ENCODE peak calls at places on chromosomes 2 and 18, in six cellular contexts. O, F, I, Y, T and L are unnamed samples.

GRCh38 chr2:238636269-238637073 is 209.7 kb downstream of the ASB1 start:
- DNase-seq in Y (peak), O (no peak), T (no peak), I (peak), F (no peak), L (no peak)

GRCh38 chr2:69720404-69720803 is 21.5 kb upstream of the ANXA4 start:
- DNase-seq in I (no peak), Y (no peak), O (no peak), T (no peak), F (no peak), L (no peak)

GRCh38 chr2:199851499-199851816 is 466 bp upstream of the FTCDNL1 start:
- DNase-seq in T (no peak), F (no peak), O (no peak), Y (no peak), I (no peak), L (no peak)

GRCh38 chr2:200336980-200337615 is 30.6 kb downstream of the SPATS2L start:
- DNase-seq in T (no peak), O (no peak), Y (peak), I (peak), F (no peak), L (no peak)

GRCh38 chr18:24273596-24273995 is 124.0 kb downstream of the OSBPL1A start:
- DNase-seq in I (no peak), F (no peak), Y (no peak), O (no peak), T (no peak), L (no peak)

GRCh38 chr2:118539290-118539689 is 308.2 kb downstream of the EN1 start:
- DNase-seq in T (no peak), Y (peak), I (no peak), F (no peak), O (no peak), L (no peak)

GRCh38 chr2:10591207-10591606 is 98.6 kb downstream of the NOL10 start:
- DNase-seq in F (no peak), O (no peak), I (no peak), T (no peak), Y (no peak), L (no peak)

GRCh38 chr18:13137041-13137938 is 81.3 kb upstream of the LDLRAD4 start:
- DNase-seq in O (peak), F (no peak), T (peak), Y (peak), I (no peak), L (no peak)

GRCh38 chr2:150589760-150590159 is 102.3 kb upstream of the RND3 start:
- DNase-seq in O (no peak), T (no peak), I (no peak), Y (no peak), F (no peak), L (no peak)

GRCh38 chr2:196459539-196459938 is 180.0 kb upstream of the CCDC150 start:
- DNase-seq in I (no peak), Y (peak), O (no peak), F (no peak), T (no peak), L (no peak)

GRCh38 chr2:70557171-70557838 is 3.7 kb upstream of the TGFA start:
- DNase-seq in T (no peak), Y (no peak), I (no peak), O (no peak), F (no peak), L (peak)

GRCh38 chr2:9984217-9984739 is 32.8 kb downstream of the GRHL1 start:
- DNase-seq in Y (peak), F (no peak), I (peak), T (no peak), O (no peak), L (peak)

GRCh38 chr2:196101325-196101981 is 32.8 kb upstream of the DNAH7 start:
- DNase-seq in T (no peak), I (no peak), F (no peak), O (no peak), Y (peak), L (no peak)

GRCh38 chr2:121173112-121173511 is 111.9 kb downstream of the TFCP2L1 start:
- DNase-seq in Y (peak), F (no peak), O (no peak), T (no peak), I (no peak), L (no peak)

GRCh38 chr2:7929276-7929675 is 752.6 kb upstream of the ID2 start:
- DNase-seq in O (no peak), Y (no peak), I (no peak), F (no peak), T (no peak), L (no peak)

GRCh38 chr2:40511661-40512213 is 59.8 kb upstream of the SLC8A1 start:
- DNase-seq in I (peak), Y (peak), F (peak), O (no peak), T (no peak), L (no peak)

GRCh38 chr2:66897676-66898280 is 462.9 kb downstream of the MEIS1 start:
- DNase-seq in I (no peak), O (no peak), F (no peak), T (no peak), Y (peak), L (no peak)

GRCh38 chr2:121245913-121246312 is 39.1 kb downstream of the TFCP2L1 start:
- DNase-seq in T (no peak), I (no peak), Y (no peak), O (no peak), F (no peak), L (no peak)

GRCh38 chr2:171703574-171704347 is 16.5 kb downstream of the DYNC1I2 start:
- DNase-seq in F (no peak), Y (peak), T (no peak), I (peak), O (no peak), L (no peak)

GRCh38 chr2:237478969-237479368 is 8.1 kb upstream of the MLPH start:
- DNase-seq in Y (no peak), F (no peak), T (no peak), O (no peak), I (no peak), L (no peak)

GRCh38 chr2:64881037-64881492 is 108.1 kb upstream of the SLC1A4 start:
- DNase-seq in T (no peak), Y (no peak), F (no peak), O (no peak), I (no peak), L (no peak)

GRCh38 chr2:68762665-68763064 is 28.1 kb downstream of the ARHGAP25 start:
- DNase-seq in I (no peak), F (no peak), O (no peak), Y (peak), T (no peak), L (no peak)

GRCh38 chr2:37181726-37182684 is 6.5 kb downstream of the SULT6B1 start:
- DNase-seq in Y (peak), I (peak), T (no peak), O (no peak), F (no peak), L (no peak)

GRCh38 chr2:222915092-222915957 is 54.5 kb downstream of the ACSL3 start:
- DNase-seq in F (no peak), O (no peak), Y (no peak), I (peak), T (no peak), L (no peak)

GRCh38 chr2:38892819-38893218 is 3.1 kb downstream of the ARHGEF33 start:
- DNase-seq in T (no peak), F (no peak), O (no peak), I (no peak), Y (no peak), L (no peak)

GRCh38 chr2:144801766-144802165 is 281.8 kb upstream of the ZEB2 start:
- DNase-seq in Y (peak), F (no peak), T (no peak), I (peak), O (no peak), L (no peak)

GRCh38 chr2:101509498-101510274 is 34.8 kb upstream of the RFX8 start:
- DNase-seq in O (no peak), F (no peak), Y (no peak), T (no peak), I (no peak), L (no peak)

GRCh38 chr2:179911569-179911968 is 50.2 kb upstream of the ZNF385B start:
- DNase-seq in F (no peak), I (no peak), O (no peak), Y (no peak), T (no peak), L (no peak)

GRCh38 chr18:8800876-8801262 is 95.5 kb downstream of the MTCL1 start:
- DNase-seq in T (no peak), O (no peak), Y (no peak), F (no peak), I (peak), L (no peak)

GRCh38 chr2:222013889-222014288 is 284.9 kb downstream of the PAX3 start:
- DNase-seq in F (no peak), O (no peak), T (no peak), Y (no peak), I (no peak), L (no peak)

GRCh38 chr2:149652520-149652919 is 64.9 kb upstream of the MMADHC start:
- DNase-seq in F (no peak), I (no peak), O (no peak), Y (peak), T (no peak), L (no peak)

GRCh38 chr2:88067189-88067588 is 436 bp upstream of the SMYD1 start:
- DNase-seq in F (no peak), T (no peak), O (no peak), I (no peak), Y (no peak), L (no peak)

GRCh38 chr2:27566628-27567027 is 16.2 kb upstream of the ZNF512 start:
- DNase-seq in I (peak), T (no peak), F (no peak), O (no peak), Y (peak), L (no peak)

GRCh38 chr2:190812506-190813294 is 67.9 kb upstream of the GLS start:
- DNase-seq in T (no peak), Y (peak), O (no peak), F (no peak), I (peak), L (no peak)

GRCh38 chr18:6561029-6561861 is 146.5 kb upstream of the L3MBTL4 start:
- DNase-seq in I (no peak), T (no peak), O (peak), Y (no peak), F (peak), L (peak)

GRCh38 chr2:223692227-223692947 is 90.2 kb upstream of the SCG2 start:
- DNase-seq in O (peak), Y (peak), T (peak), F (no peak), I (peak), L (no peak)

GRCh38 chr2:62705859-62706720 is 577 bp downstream of the EHBP1 start:
- DNase-seq in F (peak), T (peak), Y (peak), I (peak), O (peak), L (no peak)

GRCh38 chr2:212548459-212548815 is 9.8 kb upstream of the ERBB4 start:
- DNase-seq in O (no peak), I (peak), Y (peak), T (peak), F (no peak), L (no peak)

GRCh38 chr18:63046375-63046774 is 273.2 kb downstream of the BCL2 start:
- DNase-seq in I (no peak), O (no peak), Y (no peak), F (no peak), T (no peak), L (no peak)

GRCh38 chr18:63037491-63037890 is 282.1 kb downstream of the BCL2 start:
- DNase-seq in Y (no peak), O (no peak), F (no peak), I (no peak), T (no peak), L (no peak)

GRCh38 chr18:63042351-63042750 is 277.2 kb downstream of the BCL2 start:
- DNase-seq in I (no peak), Y (no peak), O (no peak), F (no peak), T (no peak), L (no peak)

GRCh38 chr18:63043516-63043915 is 276.1 kb downstream of the BCL2 start:
- DNase-seq in Y (no peak), F (no peak), I (no peak), O (no peak), T (no peak), L (no peak)

GRCh38 chr18:63040788-63041410 is 278.7 kb downstream of the BCL2 start:
- DNase-seq in I (no peak), O (no peak), T (no peak), F (no peak), Y (no peak), L (no peak)
- TF ChIP-seq CTCF in I (no peak), O (no peak), T (no peak), F (no peak), Y (no peak), L (no peak)

DNA sequence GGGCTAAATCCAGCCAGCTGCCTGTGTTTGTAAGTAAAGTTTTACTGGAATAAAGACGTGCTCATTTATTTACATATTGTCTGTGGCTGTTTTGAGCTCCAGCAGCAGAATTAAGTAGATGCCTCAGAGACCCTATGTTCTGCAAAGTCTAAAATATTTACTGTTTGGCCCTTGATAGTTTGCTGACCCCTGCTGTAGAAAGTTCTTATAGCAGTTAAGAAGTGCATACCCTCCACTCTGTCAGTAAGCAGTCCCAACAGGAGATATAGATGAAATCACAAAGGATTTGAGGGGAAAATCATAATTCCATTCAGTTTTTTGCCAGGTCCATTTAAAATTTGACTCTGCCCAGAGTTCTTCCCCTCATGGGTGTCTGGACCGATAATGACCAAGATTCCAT is 50.1 kb upstream of the ITM2C start:
- DNase-seq in I (peak), T (no peak), F (no peak), O (no peak), Y (peak), L (no peak)
- TF ChIP-seq CTCF in I (peak), T (peak), F (no peak), O (peak), Y (peak), L (peak)

GRCh38 chr2:12839339-12839738 is 122.6 kb downstream of the TRIB2 start:
- DNase-seq in Y (no peak), O (no peak), I (no peak), F (no peak), T (no peak), L (no peak)
- TF ChIP-seq CTCF in Y (no peak), O (no peak), I (no peak), F (no peak), T (no peak), L (no peak)

GRCh38 chr2:15146960-15147359 is 414.2 kb downstream of the NBAS start:
- DNase-seq in F (no peak), O (no peak), I (no peak), T (no peak), Y (no peak), L (no peak)
- TF ChIP-seq CTCF in F (no peak), O (no peak), I (no peak), T (no peak), Y (no peak), L (no peak)

GRCh38 chr2:192194866-192195547 is at the start of gene TMEFF2:
- DNase-seq in T (peak), I (peak), O (peak), Y (peak), F (peak), L (peak)

GRCh38 chr2:192195548-192196418 is 1.1 kb upstream of the TMEFF2 start:
- DNase-seq in O (peak), T (peak), I (no peak), Y (peak), F (no peak), L (no peak)

GRCh38 chr2:192194065-192194865 is 468 bp downstream of the TMEFF2 start:
- DNase-seq in I (no peak), F (no peak), O (peak), Y (peak), T (no peak), L (no peak)

DNA sequence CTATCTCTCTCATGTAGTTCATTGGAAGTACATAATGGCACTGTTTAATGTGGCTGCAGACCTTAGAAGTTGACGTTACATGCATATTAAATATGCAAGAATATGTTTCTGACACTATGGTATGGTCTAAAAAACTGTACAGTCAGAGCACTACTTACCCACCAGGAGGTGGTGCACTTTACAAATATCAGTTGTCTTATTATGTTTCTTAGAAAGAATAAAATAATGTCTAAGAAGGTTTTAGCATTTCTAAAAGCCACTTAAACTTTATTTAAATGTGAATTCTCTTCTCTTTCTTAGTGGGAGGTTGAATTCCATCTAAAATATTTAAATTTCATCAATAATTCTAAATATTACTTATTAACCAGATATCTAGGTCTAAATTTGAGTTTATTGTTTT is 4.3 kb downstream of the TMEFF2 start:
- DNase-seq in O (no peak), Y (peak), I (peak), F (no peak), T (no peak), L (no peak)
- TF ChIP-seq CTCF in O (peak), Y (peak), I (peak), F (no peak), T (peak), L (peak)